ENCODE peak calls at places on chromosomes 7 and 10, in eight cellular contexts. I, V, B, Y, G, U, N and O are unnamed samples.

GRCh38 chr7:121384159-121384745 is 11.9 kb downstream of the FAM3C start:
- DNase-seq in I (peak), V (no peak), B (no peak), Y (no peak), G (no peak), U (no peak), N (no peak), O (no peak)

GRCh38 chr7:80387634-80388033 is 124.2 kb downstream of the GNAT3 start:
- DNase-seq in I (no peak), V (no peak), B (no peak), Y (no peak), G (no peak), U (no peak), N (no peak), O (no peak)

GRCh38 chr7:46933596-46933995 is 648.3 kb downstream of the TNS3 start:
- DNase-seq in I (no peak), V (no peak), B (no peak), Y (no peak), G (no peak), U (peak), N (no peak), O (no peak)

GRCh38 chr7:16657656-16658279 is 11.8 kb downstream of the BZW2 start:
- DNase-seq in I (no peak), V (no peak), B (peak), Y (no peak), G (peak), U (peak), N (no peak), O (no peak)

GRCh38 chr7:18087031-18087686 is 59.5 kb upstream of the PRPS1L1 start:
- DNase-seq in I (no peak), V (no peak), B (no peak), Y (no peak), G (no peak), U (no peak), N (no peak), O (no peak)

GRCh38 chr7:142303650-142304049 is 45.8 kb upstream of the PRSS58 start:
- DNase-seq in I (no peak), V (no peak), B (no peak), Y (no peak), G (no peak), U (no peak), N (peak), O (no peak)

GRCh38 chr7:136883046-136883445 is 14.6 kb downstream of the CHRM2 start:
- DNase-seq in I (no peak), V (no peak), B (no peak), Y (no peak), G (no peak), U (no peak), N (no peak), O (no peak)

GRCh38 chr7:130566168-130566897 is 74.4 kb downstream of the MEST start:
- DNase-seq in I (no peak), V (no peak), B (no peak), Y (no peak), G (no peak), U (no peak), N (no peak), O (no peak)

GRCh38 chr7:81869670-81870069 is 99.8 kb upstream of the HGF start:
- DNase-seq in I (no peak), V (no peak), B (no peak), Y (no peak), G (no peak), U (no peak), N (no peak), O (no peak)

GRCh38 chr10:43667317-43667731 is 18.6 kb upstream of the ZNF32 start:
- DNase-seq in I (no peak), V (no peak), B (no peak), Y (no peak), G (no peak), U (no peak), N (peak), O (no peak)

GRCh38 chr7:27201231-27202017 is 1.5 kb upstream of the HOXA13 start:
- DNase-seq in I (no peak), V (peak), B (no peak), Y (no peak), G (no peak), U (no peak), N (no peak), O (no peak)

GRCh38 chr10:85786401-85786899 is 580.1 kb downstream of the GRID1 start:
- DNase-seq in I (no peak), V (no peak), B (no peak), Y (no peak), G (no peak), U (no peak), N (no peak), O (no peak)

GRCh38 chr10:28326516-28327493 is 23.9 kb upstream of the MPP7 start:
- DNase-seq in I (peak), V (no peak), B (peak), Y (no peak), G (no peak), U (no peak), N (no peak), O (no peak)

GRCh38 chr7:115449689-115450088 is 527.8 kb downstream of the MDFIC start:
- DNase-seq in I (no peak), V (no peak), B (no peak), Y (no peak), G (no peak), U (no peak), N (no peak), O (no peak)

DNA sequence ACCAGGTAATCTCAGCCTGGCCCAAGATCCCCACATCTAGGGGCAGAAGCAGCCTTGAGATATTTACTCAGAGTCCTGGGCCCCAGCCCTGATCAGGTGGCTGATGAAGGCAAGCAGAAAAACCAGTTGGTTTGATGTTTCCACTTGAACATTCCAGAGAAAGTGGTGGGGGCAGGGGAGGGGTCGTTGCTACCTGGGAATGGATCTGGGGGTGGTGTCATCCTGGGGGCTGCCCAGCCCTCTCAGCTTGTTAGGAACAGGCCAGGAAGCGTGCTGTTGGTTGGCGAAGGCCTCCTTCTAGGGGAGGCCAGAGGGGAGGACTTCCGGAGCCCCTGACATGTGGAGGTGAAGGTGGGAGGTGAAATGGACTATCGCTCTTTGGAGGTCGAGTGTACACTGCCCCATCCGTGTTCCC is 3.7 kb upstream of the ABHD11 start:
- DNase-seq in I (no peak), V (no peak), B (no peak), Y (peak), G (no peak), U (no peak), N (no peak), O (no peak)
- TF ChIP-seq CTCF in I (no peak), V (no peak), B (no peak), Y (no peak), G (no peak), U (no peak), N (no peak), O (no peak)

GRCh38 chr7:155237730-155238129 is 59.9 kb upstream of the INSIG1 start:
- DNase-seq in I (no peak), V (peak), B (no peak), Y (no peak), G (no peak), U (no peak), N (no peak), O (no peak)
- TF ChIP-seq CTCF in I (no peak), V (no peak), B (no peak), Y (no peak), G (no peak), U (no peak), N (no peak), O (no peak)

GRCh38 chr7:85471740-85472139 is 284.9 kb upstream of the SEMA3D start:
- DNase-seq in I (no peak), V (no peak), B (peak), Y (no peak), G (peak), U (peak), N (no peak), O (no peak)
- TF ChIP-seq CTCF in I (no peak), V (no peak), B (peak), Y (no peak), G (no peak), U (no peak), N (no peak), O (no peak)

GRCh38 chr10:96740579-96741281 is 20.4 kb upstream of the PIK3AP1 start:
- DNase-seq in I (peak), V (no peak), B (no peak), Y (no peak), G (no peak), U (no peak), N (no peak), O (peak)

GRCh38 chr10:96746503-96746902 is 26.2 kb upstream of the PIK3AP1 start:
- DNase-seq in I (no peak), V (no peak), B (no peak), Y (no peak), G (no peak), U (no peak), N (no peak), O (no peak)

GRCh38 chr10:96745950-96746349 is 25.6 kb upstream of the PIK3AP1 start:
- DNase-seq in I (no peak), V (no peak), B (no peak), Y (no peak), G (no peak), U (no peak), N (no peak), O (no peak)

GRCh38 chr10:96747734-96748550 is 27.6 kb upstream of the PIK3AP1 start:
- DNase-seq in I (no peak), V (no peak), B (no peak), Y (no peak), G (no peak), U (no peak), N (peak), O (no peak)

GRCh38 chr10:96743988-96744585 is 23.8 kb upstream of the PIK3AP1 start:
- DNase-seq in I (no peak), V (no peak), B (no peak), Y (no peak), G (no peak), U (no peak), N (no peak), O (no peak)
- TF ChIP-seq CTCF in I (peak), V (peak), B (peak), Y (no peak), G (peak), U (peak), N (peak), O (no peak)

DNA sequence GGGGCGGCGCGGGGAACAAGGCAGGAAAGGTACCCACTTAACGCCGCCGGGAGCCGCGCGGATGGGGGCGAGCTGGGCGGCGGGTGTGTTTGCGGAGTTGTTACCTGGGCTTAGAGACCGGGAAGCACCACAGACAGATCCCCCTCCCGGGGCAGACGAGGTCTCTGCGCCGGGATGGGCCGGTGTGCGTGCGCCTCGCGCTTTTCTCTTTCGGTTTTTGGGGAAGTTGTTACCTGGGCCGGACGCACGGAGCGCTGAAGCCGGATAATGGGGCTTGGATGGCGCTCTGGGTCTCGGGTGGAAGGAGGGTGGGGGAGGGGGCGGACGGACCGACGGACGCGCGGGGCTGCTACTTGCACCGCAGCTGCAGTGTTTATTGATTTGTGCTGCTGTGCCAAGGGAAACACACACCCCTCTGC is 1.2 kb downstream of the ZEB1 start:
- DNase-seq in I (peak), V (no peak), B (no peak), Y (no peak), G (no peak), U (no peak), N (peak), O (peak)
- TF ChIP-seq CTCF in I (no peak), V (no peak), B (no peak), Y (no peak), G (no peak), U (no peak), N (no peak), O (no peak)